ENCODE peak calls at places on chromosomes 7 and 10, in eight cellular contexts. I is A549; D is PC-3; K is fibroblast of lung; P is astrocyte; Z is kidney; J is PC-9; Q is CD8-positive, alpha-beta memory T cell. F is an unnamed sample. For H3K4me1, the result is how much of the 10 kb centered on the place peaks cover.

GRCh38 chr7:95569720-95570119 is 26.6 kb downstream of the PDK4 start:
- DNase-seq in Q (no peak), I (peak), D (no peak), J (no peak), K (no peak), Z (no peak), P (no peak), F (no peak)

GRCh38 chr7:90580051-90580450 is 16.1 kb upstream of the CDK14 start:
- DNase-seq in P (peak), I (no peak), Q (no peak), D (peak), K (no peak), Z (no peak), J (peak), F (no peak)

GRCh38 chr10:125982256-125982948 is 86.0 kb downstream of the FANK1 start:
- DNase-seq in I (peak), Z (no peak), J (peak), D (peak), Q (no peak), P (peak), K (peak), F (peak)

GRCh38 chr7:98760201-98760651 is 109.6 kb downstream of the TMEM130 start:
- DNase-seq in Z (no peak), P (peak), K (no peak), I (no peak), J (no peak), Q (no peak), D (no peak), F (no peak)

GRCh38 chr10:88989423-88989822 is 1.2 kb upstream of the FAS start:
- DNase-seq in J (no peak), K (no peak), Z (no peak), P (no peak), D (no peak), I (no peak), Q (no peak), F (no peak)

GRCh38 chr7:45690762-45691150 is 116.6 kb downstream of the ADCY1 start:
- DNase-seq in Z (no peak), J (no peak), I (no peak), P (no peak), Q (no peak), K (no peak), D (no peak), F (no peak)

GRCh38 chr10:110263164-110263563 is 41.6 kb downstream of the SMNDC1 start:
- DNase-seq in Q (no peak), K (no peak), I (no peak), J (no peak), D (no peak), Z (no peak), P (no peak), F (no peak)

GRCh38 chr7:100088095-100088620 is 611 bp upstream of the COPS6 start:
- DNase-seq in I (no peak), P (no peak), K (no peak), D (no peak), Q (no peak), J (no peak), Z (no peak), F (no peak)

GRCh38 chr7:66043681-66044497 is 31.7 kb upstream of the ASL start:
- DNase-seq in P (peak), Z (peak), K (peak), I (no peak), D (peak), J (peak), Q (no peak), F (no peak)

GRCh38 chr10:122181055-122181732 is 89.9 kb upstream of the BTBD16 start:
- DNase-seq in I (peak), Q (no peak), D (peak), Z (peak), P (peak), J (no peak), K (peak), F (no peak)

GRCh38 chr7:80098795-80099194 is 35.8 kb upstream of the GNAI1 start:
- DNase-seq in Z (no peak), K (no peak), P (no peak), D (no peak), I (no peak), J (no peak), Q (no peak), F (no peak)

GRCh38 chr7:93622036-93622714 is 47.7 kb upstream of the CALCR start:
- DNase-seq in Z (no peak), I (peak), D (peak), Q (no peak), K (peak), J (peak), P (peak), F (peak)

GRCh38 chr10:5198386-5198785 is 1.7 kb downstream of the AKR1C4 start:
- DNase-seq in D (no peak), Q (no peak), K (no peak), P (no peak), J (no peak), Z (no peak), I (no peak), F (no peak)

GRCh38 chr7:157233677-157234076 is 95.0 kb downstream of the UBE3C start:
- DNase-seq in K (no peak), P (peak), Q (no peak), I (no peak), J (no peak), Z (no peak), D (peak), F (no peak)

GRCh38 chr7:98210513-98211220 is 572 bp upstream of the BHLHA15 start:
- DNase-seq in K (no peak), Z (peak), P (no peak), Q (no peak), D (no peak), I (no peak), J (no peak), F (no peak)

GRCh38 chr10:53135213-53135896 is 362.8 kb upstream of the MBL2 start:
- DNase-seq in J (no peak), Z (no peak), D (peak), K (no peak), Q (no peak), P (no peak), I (no peak), F (no peak)

GRCh38 chr10:122509323-122509722 is 48.0 kb downstream of the HTRA1 start:
- DNase-seq in Z (no peak), P (no peak), D (no peak), K (no peak), Q (no peak), I (no peak), J (no peak), F (no peak)

DNA sequence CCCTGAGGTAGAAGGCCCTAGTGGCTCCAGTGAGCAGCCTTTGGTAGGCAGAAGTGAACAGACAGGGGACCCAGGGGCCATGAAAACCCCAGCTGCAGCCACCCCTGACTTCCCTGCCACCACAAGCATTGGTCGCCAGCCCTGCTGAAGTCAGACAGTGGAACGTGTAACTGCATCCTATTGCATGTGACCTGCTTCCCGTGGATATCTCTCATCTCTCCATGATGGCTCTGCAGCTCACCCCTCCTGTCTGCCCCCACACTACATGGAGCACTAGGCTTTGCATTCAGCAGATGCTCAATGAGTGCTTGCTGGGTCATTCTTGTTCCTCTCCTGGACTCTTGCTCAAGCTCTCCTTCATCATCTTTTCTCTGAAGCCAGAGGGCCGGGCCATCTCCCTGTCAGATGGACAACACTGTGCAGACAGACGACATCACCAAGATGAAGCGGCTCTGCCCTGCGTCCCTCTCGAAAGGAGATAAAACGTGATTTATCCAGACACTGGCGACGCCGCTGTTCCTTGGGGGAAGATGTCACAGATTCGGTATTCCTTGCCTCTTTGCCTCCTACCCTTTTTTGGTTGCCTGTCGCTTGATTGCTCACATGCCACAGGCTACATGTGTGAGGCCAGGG is 117.5 kb downstream of the SH3PXD2A start:
- DNase-seq in Q (no peak), D (no peak), K (no peak), J (no peak), P (no peak), I (no peak), Z (no peak), F (no peak)
- H3K4me1 ChIP-seq in Q (under half), D (under half), K (under half), J (under half), P (under half), I (under half), Z (under half), F (under half)

DNA sequence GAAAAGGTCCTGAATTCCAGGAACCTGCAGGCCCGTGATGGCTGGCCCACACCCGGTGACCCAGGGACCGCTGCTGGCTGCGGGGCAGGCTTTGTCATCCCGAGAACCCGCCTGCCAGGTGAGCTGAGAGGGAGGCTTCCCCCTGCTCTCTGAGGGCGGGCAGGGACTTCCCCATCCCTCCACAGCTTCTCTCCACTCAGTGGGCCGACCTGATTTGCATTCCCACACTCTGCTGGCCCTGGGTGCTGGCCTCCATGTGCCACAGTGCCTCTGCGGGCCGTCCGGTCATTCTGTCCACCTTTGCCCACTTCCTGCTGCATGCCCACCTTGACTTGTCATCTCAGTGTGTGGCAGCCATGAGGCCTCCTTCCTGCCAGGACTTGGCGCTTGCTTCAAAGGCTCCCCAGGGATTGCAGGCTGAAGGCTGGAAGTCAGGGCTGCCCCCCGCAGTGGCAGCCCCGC is 35.3 kb downstream of the PALD1 start:
- DNase-seq in J (no peak), D (no peak), Q (no peak), I (no peak), P (no peak), Z (peak), K (no peak), F (no peak)
- H3K27ac ChIP-seq in J (no peak), D (no peak), Q (no peak), I (no peak), P (no peak), Z (no peak), K (no peak), F (no peak)

GRCh38 chr7:27123021-27123476 is 7.5 kb downstream of the HOXA4 start:
- DNase-seq in K (peak), J (no peak), Q (no peak), I (no peak), D (no peak), Z (peak), P (peak), F (peak)
- H3K4me3 ChIP-seq in K (peak), J (no peak), Q (no peak), I (peak), D (no peak), Z (peak), P (peak), F (no peak)

GRCh38 chr10:79185796-79186374 is 117.1 kb downstream of the ZMIZ1 start:
- DNase-seq in Q (no peak), K (no peak), P (no peak), I (no peak), J (no peak), Z (peak), D (no peak), F (no peak)

GRCh38 chr10:79186742-79187544 is 118.2 kb downstream of the ZMIZ1 start:
- DNase-seq in P (no peak), Q (no peak), D (no peak), Z (no peak), I (no peak), J (no peak), K (no peak), F (no peak)

GRCh38 chr10:79189853-79190435 is 121.2 kb downstream of the ZMIZ1 start:
- DNase-seq in J (no peak), Q (no peak), P (peak), D (peak), K (no peak), Z (peak), I (no peak), F (no peak)

GRCh38 chr10:79187545-79187940 is 118.8 kb downstream of the ZMIZ1 start:
- DNase-seq in Q (no peak), J (no peak), K (no peak), I (no peak), P (no peak), D (no peak), Z (peak), F (no peak)

DNA sequence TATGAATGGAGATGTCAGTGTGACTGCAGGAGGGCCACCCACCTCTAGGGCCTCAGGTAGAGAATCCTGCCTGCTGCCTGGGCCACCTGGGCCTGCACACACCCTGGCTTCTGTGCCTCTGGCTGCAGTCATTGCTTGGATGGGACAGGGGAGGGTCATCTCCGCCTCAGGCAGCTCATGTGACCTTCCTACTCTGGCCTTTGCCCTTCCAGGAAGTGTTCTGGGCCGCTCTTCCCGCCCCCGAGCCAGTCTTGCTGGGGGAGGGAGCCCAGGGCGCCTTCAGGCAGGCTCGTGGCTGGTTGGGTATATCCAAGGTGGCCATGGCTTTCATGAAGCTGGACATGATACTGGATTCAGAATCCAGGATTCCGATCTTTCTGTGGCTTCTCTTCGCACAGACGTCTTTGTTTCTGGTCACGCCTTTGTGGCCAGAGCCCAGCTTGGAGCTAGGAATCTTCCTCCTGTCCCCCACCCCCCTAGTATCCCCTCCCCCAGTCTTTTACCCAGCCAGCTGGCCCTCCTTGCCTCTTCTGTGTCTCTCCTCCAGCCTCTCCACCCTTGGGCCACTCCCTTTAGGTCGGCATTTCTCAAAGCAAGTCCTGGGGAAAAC is 119.5 kb downstream of the ZMIZ1 start:
- DNase-seq in J (peak), Q (no peak), I (no peak), D (no peak), Z (peak), P (no peak), K (no peak), F (no peak)
- H3K4me1 ChIP-seq in J (half or more), Q (under half), I (half or more), D (half or more), Z (half or more), P (half or more), K (half or more), F (half or more)

GRCh38 chr10:60898372-60898771 is 45.6 kb downstream of the RHOBTB1 start:
- DNase-seq in I (no peak), Z (no peak), P (no peak), J (no peak), Q (no peak), K (no peak), D (no peak), F (no peak)

GRCh38 chr10:60899266-60899665 is 44.7 kb downstream of the RHOBTB1 start:
- DNase-seq in I (no peak), D (no peak), P (no peak), J (no peak), K (no peak), Z (no peak), Q (no peak), F (no peak)

GRCh38 chr10:60905580-60905979 is 38.4 kb downstream of the RHOBTB1 start:
- DNase-seq in Z (no peak), Q (no peak), I (no peak), P (peak), J (no peak), D (no peak), K (peak), F (no peak)

GRCh38 chr10:60901561-60902235 is 42.3 kb downstream of the RHOBTB1 start:
- DNase-seq in J (no peak), P (no peak), Z (peak), I (no peak), K (no peak), Q (no peak), D (no peak), F (no peak)

GRCh38 chr10:60903096-60903495 is 40.9 kb downstream of the RHOBTB1 start:
- DNase-seq in K (no peak), D (no peak), J (no peak), Q (no peak), P (no peak), I (no peak), Z (no peak), F (no peak)
- H3K27ac ChIP-seq in K (no peak), D (no peak), J (no peak), Q (no peak), P (no peak), I (no peak), Z (no peak), F (no peak)

DNA sequence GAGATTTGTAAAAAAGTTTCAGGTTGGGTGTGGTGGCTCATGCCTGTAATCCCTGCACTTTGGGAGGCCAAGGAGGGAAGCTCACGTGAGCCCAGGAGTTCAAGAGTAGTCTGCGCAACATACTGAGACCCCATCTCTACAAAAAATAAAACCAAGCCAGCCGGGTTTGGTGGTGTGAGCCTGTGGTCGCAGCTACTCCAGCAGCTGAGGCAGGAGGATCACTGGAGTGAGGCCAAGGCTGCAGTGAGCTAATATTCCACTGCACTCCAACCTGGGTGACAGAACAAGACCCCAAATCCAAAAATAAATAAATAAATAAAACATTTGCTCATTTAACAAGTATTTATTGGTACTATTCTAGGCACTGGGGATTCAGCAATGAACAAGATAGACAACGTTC is 1.5 kb upstream of the CHCHD1 start:
- DNase-seq in D (no peak), J (no peak), I (no peak), P (no peak), Q (no peak), K (no peak), Z (no peak), F (no peak)
- H3K4me3 ChIP-seq in D (peak), J (peak), I (no peak), P (peak), Q (no peak), K (peak), Z (no peak), F (no peak)

GRCh38 chr10:95309958-95310357 is 19.2 kb upstream of the PDLIM1 start:
- DNase-seq in I (no peak), P (no peak), Q (no peak), Z (no peak), D (no peak), J (no peak), K (no peak), F (no peak)
- H3K4me1 ChIP-seq in I (under half), P (under half), Q (under half), Z (under half), D (under half), J (under half), K (under half), F (under half)

GRCh38 chr10:339038-339391 is 203.8 kb downstream of the ZMYND11 start:
- DNase-seq in P (no peak), I (no peak), K (no peak), J (peak), Z (no peak), Q (no peak), D (peak), F (no peak)
- H3K27ac ChIP-seq in P (peak), I (peak), K (no peak), J (no peak), Z (peak), Q (no peak), D (peak), F (no peak)

DNA sequence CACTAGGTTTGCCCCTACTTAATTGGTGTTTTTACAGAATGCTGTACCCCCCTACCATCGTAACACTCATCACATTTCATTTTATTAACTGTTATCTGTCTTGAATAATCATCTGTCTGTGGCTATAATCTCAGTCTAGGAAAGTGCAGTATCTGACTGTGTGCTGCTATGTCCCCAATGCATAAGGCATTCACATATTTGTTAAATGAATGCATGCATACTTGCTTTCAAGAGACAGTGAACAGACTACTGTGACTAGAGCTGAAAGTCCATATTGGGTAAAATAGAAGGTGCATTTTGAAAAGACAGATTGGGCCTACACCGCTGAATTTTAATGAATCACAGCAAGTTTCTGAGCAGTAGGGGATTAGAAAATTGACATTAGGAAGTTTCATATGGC is 112.3 kb downstream of the ARHGAP12 start:
- DNase-seq in Z (no peak), D (no peak), J (no peak), P (peak), I (no peak), Q (no peak), K (no peak), F (no peak)
- H3K4me3 ChIP-seq in Z (no peak), D (no peak), J (no peak), P (no peak), I (no peak), Q (no peak), K (no peak), F (no peak)

GRCh38 chr10:30531751-30532530 is 97.6 kb downstream of the LYZL2 start:
- DNase-seq in Z (no peak), P (no peak), I (no peak), Q (no peak), J (no peak), D (no peak), K (no peak), F (no peak)

GRCh38 chr10:30527623-30528426 is 93.8 kb downstream of the MAP3K8 start:
- DNase-seq in I (no peak), K (no peak), Q (no peak), D (no peak), Z (no peak), P (no peak), J (peak), F (no peak)

GRCh38 chr10:30529373-30529998 is 95.5 kb downstream of the MAP3K8 start:
- DNase-seq in D (no peak), P (no peak), I (no peak), Q (peak), K (no peak), J (no peak), Z (peak), F (no peak)

DNA sequence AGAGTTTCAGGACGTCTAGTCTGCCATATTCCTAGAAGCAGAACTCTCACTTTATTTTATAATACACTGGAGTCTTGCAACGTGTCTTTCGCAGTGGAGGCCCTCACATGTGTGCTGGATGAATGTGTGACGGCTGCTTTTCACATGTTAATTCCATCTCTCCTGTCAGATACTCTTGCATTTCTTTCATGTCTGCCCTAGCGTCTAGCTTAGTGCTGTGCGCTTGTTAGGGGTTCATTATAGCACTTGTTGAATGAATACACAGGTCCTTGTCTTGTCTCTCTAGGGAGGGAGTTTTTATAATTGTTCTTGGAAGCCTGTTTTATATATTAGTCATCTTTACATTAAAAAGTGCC is 94.4 kb downstream of the MAP3K8 start:
- DNase-seq in P (no peak), K (no peak), I (no peak), Q (no peak), D (no peak), Z (no peak), J (no peak), F (no peak)
- H3K4me1 ChIP-seq in P (under half), K (under half), I (under half), Q (half or more), D (under half), Z (under half), J (under half), F (under half)

F was measured in SJCRH30.